ENCODE peak calls at places on chromosomes 3 and 15, in eight cellular contexts. V is fibroblast of lung; E is CD8-positive, alpha-beta T cell; F is cardiac muscle cell; B is mammary epithelial cell; H is upper lobe of right lung; O is BE2C; U is A549. M is an unnamed sample.
A peak's percentile ranks its signal among the peaks of the same experiment; 100 is the strongest.

GRCh38 chr15:40295870-40296560 is 11.7 kb downstream of the PLCB2 start:
- DNase-seq in U (no peak), E (no peak), H (no peak), F (peak; percentile 20), B (no peak), V (no peak), O (peak; percentile 62), M (no peak)

GRCh38 chr3:187975571-187976360 is 178.2 kb upstream of the LPP start:
- DNase-seq in F (no peak), H (no peak), O (no peak), U (no peak), E (no peak), B (no peak), V (no peak), M (peak; percentile 68)

GRCh38 chr3:132394334-132394733 is 23.0 kb upstream of the DNAJC13 start:
- DNase-seq in E (no peak), F (peak; percentile 85), B (no peak), H (no peak), V (peak; percentile 74), U (no peak), O (peak; percentile 49), M (no peak)

GRCh38 chr15:63234479-63234878 is 42.9 kb upstream of the APH1B start:
- DNase-seq in U (peak; percentile 72), V (peak; percentile 90), F (peak; percentile 85), E (no peak), O (no peak), B (peak; percentile 44), H (no peak), M (no peak)

GRCh38 chr3:121295966-121296365 is 249.8 kb downstream of the POLQ start:
- DNase-seq in H (no peak), U (no peak), F (no peak), B (peak; percentile 1), O (no peak), V (peak; percentile 18), E (no peak), M (no peak)

GRCh38 chr3:94525039-94525438 is 462.2 kb downstream of the NSUN3 start:
- DNase-seq in U (peak; percentile 5), B (peak; percentile 14), V (peak; percentile 18), F (peak; percentile 39), H (no peak), E (no peak), O (peak; percentile 43), M (peak; percentile 42)

GRCh38 chr3:116930786-116931185 is 221.2 kb downstream of the TUSC7 start:
- DNase-seq in F (no peak), B (no peak), E (no peak), H (no peak), O (peak; percentile 59), U (no peak), V (no peak), M (no peak)

GRCh38 chr15:64490598-64491259 is 30.4 kb downstream of the ZNF609 start:
- DNase-seq in B (no peak), E (no peak), H (no peak), V (peak; percentile 64), F (peak; percentile 39), U (no peak), O (no peak), M (no peak)

GRCh38 chr3:161660706-161661105 is 164.1 kb downstream of the OTOL1 start:
- DNase-seq in O (no peak), U (no peak), F (no peak), H (no peak), E (no peak), V (no peak), B (no peak), M (no peak)

GRCh38 chr3:138682674-138683073 is 74.1 kb downstream of the FAIM start:
- DNase-seq in B (no peak), H (no peak), E (no peak), O (no peak), F (no peak), U (no peak), V (no peak), M (no peak)

GRCh38 chr15:84099181-84099580 is 136.4 kb upstream of the GOLGA6L4 start:
- DNase-seq in E (no peak), U (no peak), O (no peak), F (peak; percentile 69), H (no peak), V (no peak), B (peak; percentile 38), M (no peak)

GRCh38 chr15:95013379-95013778 is 782.0 kb downstream of the MCTP2 start:
- DNase-seq in O (no peak), F (no peak), U (no peak), H (no peak), V (no peak), B (no peak), E (no peak), M (no peak)

GRCh38 chr15:39140060-39140604 is 440.7 kb upstream of the THBS1 start:
- DNase-seq in H (no peak), F (peak; percentile 96), V (peak; percentile 93), E (no peak), B (peak; percentile 71), U (peak; percentile 91), O (peak; percentile 81), M (peak; percentile 41)

GRCh38 chr15:99427210-99427609 is 138.6 kb upstream of the MEF2A start:
- DNase-seq in B (no peak), O (no peak), U (no peak), V (no peak), F (no peak), E (no peak), H (peak; percentile 30), M (no peak)

GRCh38 chr15:75891895-75892294 is 11.8 kb upstream of the FBXO22 start:
- DNase-seq in V (peak; percentile 85), F (peak; percentile 80), H (no peak), E (no peak), U (peak; percentile 27), B (peak; percentile 70), O (no peak), M (no peak)

GRCh38 chr3:169299129-169299528 is 364.4 kb downstream of the MECOM start:
- DNase-seq in E (no peak), H (no peak), V (no peak), B (no peak), U (no peak), F (no peak), O (no peak), M (no peak)

GRCh38 chr3:38842266-38842965 is 26.4 kb upstream of the SCN10A start:
- DNase-seq in B (no peak), O (no peak), F (no peak), U (no peak), H (no peak), V (no peak), E (no peak), M (no peak)

GRCh38 chr3:69781593-69781992 is 42.3 kb downstream of the MITF start:
- DNase-seq in V (no peak), O (no peak), F (no peak), U (no peak), H (no peak), B (no peak), E (no peak), M (no peak)

GRCh38 chr3:105093853-105094252 is 272.9 kb upstream of the ALCAM start:
- DNase-seq in V (no peak), F (no peak), O (no peak), B (no peak), H (no peak), U (no peak), E (no peak), M (no peak)

GRCh38 chr3:82087958-82088357 is 326.5 kb upstream of the GBE1 start:
- DNase-seq in H (no peak), B (peak; percentile 86), U (peak; percentile 7), E (no peak), F (peak; percentile 68), O (peak; percentile 14), V (peak; percentile 56), M (no peak)

DNA sequence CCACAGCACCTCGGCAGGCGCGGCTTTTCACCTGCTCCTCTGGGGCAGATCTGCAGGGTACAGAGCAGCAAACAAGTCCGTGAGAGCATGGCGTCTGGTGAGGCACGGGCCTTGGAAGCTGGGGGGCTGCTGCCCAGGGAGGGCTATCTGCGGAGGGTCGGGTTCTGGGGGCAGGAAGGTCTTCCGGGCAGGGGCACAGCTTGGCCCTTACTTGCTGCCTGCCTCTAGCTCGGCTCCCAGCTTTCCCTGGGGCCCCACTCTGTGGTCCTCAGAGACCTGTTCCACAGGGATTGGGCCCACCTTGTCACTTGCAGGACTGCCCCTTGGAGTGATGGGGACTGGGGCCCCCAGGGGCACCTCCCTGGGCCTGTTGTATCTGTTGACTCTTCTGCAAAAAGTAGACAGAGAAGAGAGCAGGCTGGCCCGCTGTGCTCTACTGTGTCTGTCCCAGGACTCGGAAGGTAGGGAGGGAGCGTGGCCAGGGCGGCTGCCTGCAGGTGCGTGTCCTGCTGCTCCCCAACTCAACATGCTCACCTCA is 84.1 kb downstream of the TBC1D2B start:
- DNase-seq in B (no peak), F (no peak), E (no peak), O (no peak), V (no peak), H (peak; percentile 64), U (no peak), M (no peak)
- H3K4me1 ChIP-seq in B (peaks cover 36% of the 10 kb centered on the region), F (peaks cover 41% of the 10 kb centered on the region), E (peaks cover 13% of the 10 kb centered on the region), O (peaks cover 66% of the 10 kb centered on the region), V (peaks cover 41% of the 10 kb centered on the region), H (peaks cover 31% of the 10 kb centered on the region), U (peaks cover 43% of the 10 kb centered on the region), M (no peaks in the 10 kb centered on the region)

GRCh38 chr15:78057803-78058202 is 19.7 kb downstream of the TBC1D2B start:
- DNase-seq in F (no peak), B (no peak), H (no peak), U (no peak), E (no peak), O (peak; percentile 50), V (no peak), M (no peak)

GRCh38 chr15:78059110-78059839 is 18.2 kb downstream of the TBC1D2B start:
- DNase-seq in H (no peak), E (no peak), U (no peak), O (no peak), F (no peak), V (peak; percentile 30), B (no peak), M (no peak)

GRCh38 chr15:78056714-78057269 is 20.7 kb downstream of the TBC1D2B start:
- DNase-seq in U (no peak), E (no peak), F (no peak), V (peak; percentile 41), O (no peak), H (no peak), B (peak; percentile 51), M (no peak)

GRCh38 chr15:78060232-78060631 is 17.3 kb downstream of the TBC1D2B start:
- DNase-seq in F (no peak), V (no peak), E (no peak), U (no peak), H (no peak), B (no peak), O (no peak), M (no peak)

GRCh38 chr15:78058401-78058935 is 19.0 kb downstream of the TBC1D2B start:
- DNase-seq in H (no peak), O (no peak), F (no peak), V (no peak), U (no peak), E (no peak), B (no peak), M (no peak)
- H3K4me1 ChIP-seq in H (peaks cover 89% of the 10 kb centered on the region), O (peaks cover 18% of the 10 kb centered on the region), F (peaks cover 23% of the 10 kb centered on the region), V (peaks cover 30% of the 10 kb centered on the region), U (peaks cover 44% of the 10 kb centered on the region), E (peaks cover 83% of the 10 kb centered on the region), B (peaks cover 21% of the 10 kb centered on the region), M (peaks cover 18% of the 10 kb centered on the region)

GRCh38 chr3:189566550-189566949 is 64.6 kb upstream of the TP63 start:
- DNase-seq in F (no peak), V (no peak), B (no peak), H (no peak), E (no peak), O (no peak), U (no peak), M (no peak)
- H3K4me1 ChIP-seq in F (no peaks in the 10 kb centered on the region), V (no peaks in the 10 kb centered on the region), B (peaks cover 14% of the 10 kb centered on the region), H (no peaks in the 10 kb centered on the region), E (peaks cover 3% of the 10 kb centered on the region), O (no peaks in the 10 kb centered on the region), U (peaks cover 20% of the 10 kb centered on the region), M (no peaks in the 10 kb centered on the region)

GRCh38 chr3:177726807-177727206 is 529.5 kb upstream of the TBL1XR1 start:
- DNase-seq in F (no peak), O (no peak), U (no peak), V (no peak), E (no peak), H (no peak), B (no peak), M (no peak)
- H3K4me1 ChIP-seq in F (peaks cover 6% of the 10 kb centered on the region), O (peaks cover 21% of the 10 kb centered on the region), U (no peaks in the 10 kb centered on the region), V (peaks cover 10% of the 10 kb centered on the region), E (no peaks in the 10 kb centered on the region), H (peaks cover 47% of the 10 kb centered on the region), B (no peaks in the 10 kb centered on the region), M (peaks cover under 1% of the 10 kb centered on the region)